ENCODE peak calls at places on chromosomes 16 and 17, in seven cellular contexts. W is activated CD4-positive, alpha-beta T cell treated with anti-CD3 and anti-CD28 coated beads, Interleukin-2, amount 10 ng/mL, durations not matched to agents 7 days and 5 days; N is posterior cingulate gyrus; P is T-helper 22 cell; B is activated naive CD4-positive, alpha-beta T cell treated with anti-CD3 and anti-CD28 coated beads for 36 hours; Z is ACHN; E is C1 segment of cervical spinal cord. Q is an unnamed sample.

GRCh38 chr16:85649978-85650863 is 37.1 kb downstream of the GSE1 start:
- DNase-seq in B (no peak), Z (no peak), N (peak), W (no peak), E (no peak), P (no peak), Q (no peak)

GRCh38 chr17:59607817-59608403 is 11.8 kb upstream of the CLTC start:
- DNase-seq in W (peak), P (no peak), Z (peak), N (no peak), E (no peak), B (peak), Q (no peak)

GRCh38 chr17:78337244-78338109 is 22.4 kb downstream of the SOCS3 start:
- DNase-seq in W (no peak), Z (no peak), N (peak), B (no peak), E (no peak), P (no peak), Q (no peak)

GRCh38 chr16:3036726-3037315 is at the start of gene BICDL2:
- DNase-seq in E (no peak), W (no peak), P (no peak), B (no peak), N (no peak), Z (no peak), Q (no peak)

GRCh38 chr17:82222816-82223215 is 6.0 kb upstream of the SLC16A3 start:
- DNase-seq in B (no peak), Z (no peak), W (no peak), N (no peak), E (no peak), P (no peak), Q (no peak)

GRCh38 chr16:57283214-57283955 is 1.1 kb downstream of the PLLP start:
- DNase-seq in W (no peak), B (no peak), N (peak), P (no peak), Z (no peak), E (no peak), Q (no peak)

GRCh38 chr17:34443832-34444469 is 80.9 kb upstream of the CCL1 start:
- DNase-seq in P (no peak), N (peak), W (no peak), E (no peak), Z (peak), B (peak), Q (no peak)

GRCh38 chr17:43020030-43020621 is 2.1 kb downstream of the VAT1 start:
- DNase-seq in P (no peak), Z (no peak), N (no peak), W (no peak), B (no peak), E (no peak), Q (no peak)

GRCh38 chr16:84258266-84258665 is 18.5 kb upstream of the KCNG4 start:
- DNase-seq in W (no peak), N (peak), B (no peak), E (no peak), P (no peak), Z (no peak), Q (no peak)

Q was measured in stimulated activated CD8-positive, alpha-beta memory T cell treated with anti-CD3 and anti-CD28 coated beads, Interleukin-7, amount 100 ng/mL, for 24 hours.